ENCODE peak calls at places on chromosomes 11 and 22, in nine cellular contexts. One of them, this sample, is unnamed.

GRCh38 chr22:37925767-37926166 is 19.7 kb downstream of the MICALL1 start:
- DNase-seq in naive thymus-derived CD4-positive, alpha-beta T cell: no peak
- DNase-seq in suprapubic skin: no peak
- DNase-seq in neural progenitor cell: no peak
- DNase-seq in esophagus squamous epithelium: no peak
- DNase-seq in AG10803: no peak
- DNase-seq in CD8-positive, alpha-beta T cell: no peak
- DNase-seq in AG09309: no peak
- DNase-seq in stomach: no peak
- DNase-seq in this sample: no peak

GRCh38 chr22:33860386-33860785 is 59.9 kb downstream of the LARGE1 start:
- DNase-seq in stomach: no peak
- DNase-seq in AG09309: no peak
- DNase-seq in neural progenitor cell: no peak
- DNase-seq in naive thymus-derived CD4-positive, alpha-beta T cell: no peak
- DNase-seq in AG10803: no peak
- DNase-seq in esophagus squamous epithelium: no peak
- DNase-seq in suprapubic skin: no peak
- DNase-seq in CD8-positive, alpha-beta T cell: no peak
- DNase-seq in this sample: no peak

GRCh38 chr11:119622454-119623143 is 106.4 kb downstream of the NECTIN1 start:
- DNase-seq in stomach: no peak
- DNase-seq in AG10803: no peak
- DNase-seq in suprapubic skin: no peak
- DNase-seq in esophagus squamous epithelium: no peak
- DNase-seq in CD8-positive, alpha-beta T cell: no peak
- DNase-seq in AG09309: no peak
- DNase-seq in neural progenitor cell: peak
- DNase-seq in naive thymus-derived CD4-positive, alpha-beta T cell: no peak
- DNase-seq in this sample: no peak

GRCh38 chr11:117875397-117876048 is 935 bp downstream of the FXYD6 start:
- DNase-seq in CD8-positive, alpha-beta T cell: peak
- DNase-seq in suprapubic skin: no peak
- DNase-seq in naive thymus-derived CD4-positive, alpha-beta T cell: peak
- DNase-seq in esophagus squamous epithelium: no peak
- DNase-seq in AG09309: no peak
- DNase-seq in AG10803: no peak
- DNase-seq in neural progenitor cell: peak
- DNase-seq in stomach: no peak
- DNase-seq in this sample: no peak

GRCh38 chr11:133522344-133522743 is 10.0 kb downstream of the OPCML start:
- DNase-seq in AG10803: no peak
- DNase-seq in neural progenitor cell: no peak
- DNase-seq in stomach: no peak
- DNase-seq in esophagus squamous epithelium: no peak
- DNase-seq in CD8-positive, alpha-beta T cell: no peak
- DNase-seq in AG09309: no peak
- DNase-seq in suprapubic skin: no peak
- DNase-seq in naive thymus-derived CD4-positive, alpha-beta T cell: no peak
- DNase-seq in this sample: no peak

GRCh38 chr22:20530368-20531153 is 23.2 kb downstream of the MED15 start:
- DNase-seq in suprapubic skin: no peak
- DNase-seq in naive thymus-derived CD4-positive, alpha-beta T cell: no peak
- DNase-seq in stomach: no peak
- DNase-seq in AG09309: no peak
- DNase-seq in CD8-positive, alpha-beta T cell: no peak
- DNase-seq in esophagus squamous epithelium: no peak
- DNase-seq in neural progenitor cell: no peak
- DNase-seq in AG10803: peak
- DNase-seq in this sample: no peak

GRCh38 chr11:61797263-61797944 is 4.7 kb downstream of the FEN1 start:
- DNase-seq in neural progenitor cell: peak
- DNase-seq in esophagus squamous epithelium: no peak
- DNase-seq in stomach: peak
- DNase-seq in CD8-positive, alpha-beta T cell: peak
- DNase-seq in naive thymus-derived CD4-positive, alpha-beta T cell: peak
- DNase-seq in suprapubic skin: no peak
- DNase-seq in AG10803: peak
- DNase-seq in AG09309: peak
- DNase-seq in this sample: peak

GRCh38 chr11:117815262-117815803 is 9.2 kb downstream of the FXYD2 start:
- DNase-seq in naive thymus-derived CD4-positive, alpha-beta T cell: peak
- DNase-seq in AG09309: no peak
- DNase-seq in CD8-positive, alpha-beta T cell: peak
- DNase-seq in esophagus squamous epithelium: peak
- DNase-seq in neural progenitor cell: no peak
- DNase-seq in AG10803: no peak
- DNase-seq in suprapubic skin: no peak
- DNase-seq in stomach: no peak
- DNase-seq in this sample: no peak

GRCh38 chr11:106420048-106420665 is 342.7 kb downstream of the AASDHPPT start:
- DNase-seq in AG10803: no peak
- DNase-seq in esophagus squamous epithelium: no peak
- DNase-seq in AG09309: no peak
- DNase-seq in naive thymus-derived CD4-positive, alpha-beta T cell: no peak
- DNase-seq in CD8-positive, alpha-beta T cell: no peak
- DNase-seq in stomach: no peak
- DNase-seq in suprapubic skin: no peak
- DNase-seq in neural progenitor cell: no peak
- DNase-seq in this sample: no peak

GRCh38 chr11:111097191-111097590 is 148.3 kb upstream of the POU2AF2 start:
- DNase-seq in naive thymus-derived CD4-positive, alpha-beta T cell: no peak
- DNase-seq in AG10803: peak
- DNase-seq in neural progenitor cell: peak
- DNase-seq in esophagus squamous epithelium: no peak
- DNase-seq in CD8-positive, alpha-beta T cell: no peak
- DNase-seq in suprapubic skin: no peak
- DNase-seq in stomach: peak
- DNase-seq in AG09309: no peak
- DNase-seq in this sample: peak
- H3K4me3 ChIP-seq in naive thymus-derived CD4-positive, alpha-beta T cell: no peak
- H3K4me3 ChIP-seq in AG10803: peak
- H3K4me3 ChIP-seq in neural progenitor cell: no peak
- H3K4me3 ChIP-seq in esophagus squamous epithelium: peak
- H3K4me3 ChIP-seq in CD8-positive, alpha-beta T cell: no peak
- H3K4me3 ChIP-seq in suprapubic skin: peak
- H3K4me3 ChIP-seq in stomach: peak
- H3K4me3 ChIP-seq in AG09309: no peak
- H3K4me3 ChIP-seq in this sample: peak

DNA sequence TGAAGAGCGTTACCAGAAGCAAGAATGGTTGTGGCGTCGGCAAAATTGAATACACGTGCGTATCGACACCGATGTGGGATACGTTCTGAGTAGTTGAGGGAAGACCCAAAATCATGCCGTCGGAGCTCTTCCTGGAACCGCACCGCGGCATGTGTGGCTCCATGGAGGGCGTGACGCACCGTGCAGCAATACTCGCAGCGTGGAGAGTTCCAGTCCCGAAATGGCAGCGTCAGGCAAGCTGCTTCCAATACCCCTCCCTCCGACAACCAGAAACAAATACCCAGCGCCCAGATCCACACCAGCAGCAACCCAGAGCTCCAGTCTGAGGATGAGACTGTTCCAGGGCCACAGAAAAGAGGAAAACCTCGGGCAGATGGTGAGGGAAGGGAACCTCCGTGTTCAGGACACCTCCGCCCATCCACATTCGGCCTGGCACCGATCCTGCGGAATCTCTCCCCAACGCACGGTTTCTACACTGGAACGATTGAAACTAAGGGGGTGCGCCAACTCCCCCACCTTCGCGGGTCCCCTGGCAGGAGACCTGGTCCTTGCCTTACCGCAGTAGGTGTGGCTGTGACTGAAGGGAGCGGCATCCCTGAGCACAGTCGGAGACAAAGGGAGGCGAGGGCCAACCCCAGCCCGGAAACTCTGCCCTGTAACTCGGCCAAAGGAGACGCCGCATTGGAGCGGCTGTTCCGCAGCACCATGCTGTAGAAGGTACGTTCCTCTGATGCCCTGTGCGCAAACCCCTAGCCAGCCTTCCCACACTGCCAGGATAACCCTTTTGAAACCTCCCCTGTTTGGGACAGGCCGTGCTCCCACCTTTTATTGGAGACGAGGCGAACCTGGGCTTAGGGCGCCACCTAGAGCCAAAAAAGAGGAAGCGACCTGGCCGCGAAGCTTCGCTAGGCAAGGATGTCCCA is 28.3 kb downstream of the DBX1 start:
- DNase-seq in CD8-positive, alpha-beta T cell: peak
- DNase-seq in neural progenitor cell: peak
- DNase-seq in AG10803: peak
- DNase-seq in AG09309: no peak
- DNase-seq in suprapubic skin: peak
- DNase-seq in naive thymus-derived CD4-positive, alpha-beta T cell: no peak
- DNase-seq in stomach: peak
- DNase-seq in esophagus squamous epithelium: no peak
- DNase-seq in this sample: peak
- H3K4me3 ChIP-seq in CD8-positive, alpha-beta T cell: peak
- H3K4me3 ChIP-seq in neural progenitor cell: peak
- H3K4me3 ChIP-seq in AG10803: peak
- H3K4me3 ChIP-seq in AG09309: peak
- H3K4me3 ChIP-seq in suprapubic skin: peak
- H3K4me3 ChIP-seq in naive thymus-derived CD4-positive, alpha-beta T cell: peak
- H3K4me3 ChIP-seq in stomach: peak
- H3K4me3 ChIP-seq in esophagus squamous epithelium: peak
- H3K4me3 ChIP-seq in this sample: peak

DNA sequence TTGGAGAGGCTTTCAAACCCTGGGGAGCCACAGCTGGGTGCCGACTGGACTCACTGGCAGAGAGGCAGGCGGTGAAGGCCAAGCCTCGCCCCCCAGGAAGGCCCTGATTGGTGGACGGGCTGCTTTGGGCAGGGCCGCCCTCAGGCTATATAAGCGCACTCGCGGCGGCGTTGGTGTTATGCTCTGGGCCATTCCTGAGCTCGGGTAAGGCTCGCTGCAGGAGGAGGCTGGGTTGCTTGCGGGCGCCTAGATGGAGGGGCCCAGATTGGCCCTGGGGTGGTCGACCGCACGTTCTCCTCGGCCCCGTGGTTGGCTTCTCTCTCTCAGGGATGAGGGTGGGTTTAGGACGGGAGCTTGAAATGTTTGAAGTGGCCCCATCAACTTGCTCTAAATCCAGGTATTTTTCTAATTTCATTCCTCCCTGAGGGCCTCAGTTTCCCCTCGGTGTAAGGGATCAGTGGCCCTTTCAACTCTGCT is at the start of gene SPDYC:
- DNase-seq in neural progenitor cell: no peak
- DNase-seq in CD8-positive, alpha-beta T cell: no peak
- DNase-seq in esophagus squamous epithelium: no peak
- DNase-seq in AG10803: no peak
- DNase-seq in stomach: no peak
- DNase-seq in naive thymus-derived CD4-positive, alpha-beta T cell: no peak
- DNase-seq in AG09309: no peak
- DNase-seq in suprapubic skin: no peak
- DNase-seq in this sample: no peak
- H3K4me3 ChIP-seq in neural progenitor cell: no peak
- H3K4me3 ChIP-seq in CD8-positive, alpha-beta T cell: no peak
- H3K4me3 ChIP-seq in esophagus squamous epithelium: no peak
- H3K4me3 ChIP-seq in AG10803: no peak
- H3K4me3 ChIP-seq in stomach: no peak
- H3K4me3 ChIP-seq in naive thymus-derived CD4-positive, alpha-beta T cell: no peak
- H3K4me3 ChIP-seq in AG09309: no peak
- H3K4me3 ChIP-seq in suprapubic skin: no peak
- H3K4me3 ChIP-seq in this sample: no peak

GRCh38 chr11:72753341-72754148 is 1.3 kb upstream of the ARAP1 start:
- DNase-seq in AG10803: no peak
- DNase-seq in naive thymus-derived CD4-positive, alpha-beta T cell: no peak
- DNase-seq in CD8-positive, alpha-beta T cell: no peak
- DNase-seq in stomach: no peak
- DNase-seq in suprapubic skin: no peak
- DNase-seq in esophagus squamous epithelium: no peak
- DNase-seq in AG09309: no peak
- DNase-seq in neural progenitor cell: no peak
- DNase-seq in this sample: no peak
- H3K4me3 ChIP-seq in AG10803: no peak
- H3K4me3 ChIP-seq in naive thymus-derived CD4-positive, alpha-beta T cell: peak
- H3K4me3 ChIP-seq in CD8-positive, alpha-beta T cell: no peak
- H3K4me3 ChIP-seq in stomach: no peak
- H3K4me3 ChIP-seq in suprapubic skin: no peak
- H3K4me3 ChIP-seq in esophagus squamous epithelium: no peak
- H3K4me3 ChIP-seq in AG09309: no peak
- H3K4me3 ChIP-seq in neural progenitor cell: no peak
- H3K4me3 ChIP-seq in this sample: no peak

GRCh38 chr22:17086750-17087149 is 1.9 kb downstream of the IL17RA start:
- DNase-seq in stomach: no peak
- DNase-seq in suprapubic skin: peak
- DNase-seq in naive thymus-derived CD4-positive, alpha-beta T cell: peak
- DNase-seq in neural progenitor cell: no peak
- DNase-seq in AG09309: no peak
- DNase-seq in esophagus squamous epithelium: no peak
- DNase-seq in AG10803: no peak
- DNase-seq in CD8-positive, alpha-beta T cell: peak
- DNase-seq in this sample: no peak

GRCh38 chr22:17084554-17085276 is at the start of gene IL17RA:
- DNase-seq in AG09309: peak
- DNase-seq in naive thymus-derived CD4-positive, alpha-beta T cell: peak
- DNase-seq in neural progenitor cell: peak
- DNase-seq in CD8-positive, alpha-beta T cell: peak
- DNase-seq in AG10803: peak
- DNase-seq in esophagus squamous epithelium: peak
- DNase-seq in suprapubic skin: peak
- DNase-seq in stomach: peak
- DNase-seq in this sample: peak

GRCh38 chr22:17087176-17088131 is 2.7 kb downstream of the IL17RA start:
- DNase-seq in suprapubic skin: peak
- DNase-seq in naive thymus-derived CD4-positive, alpha-beta T cell: peak
- DNase-seq in CD8-positive, alpha-beta T cell: peak
- DNase-seq in stomach: no peak
- DNase-seq in AG09309: peak
- DNase-seq in neural progenitor cell: no peak
- DNase-seq in esophagus squamous epithelium: no peak
- DNase-seq in AG10803: peak
- DNase-seq in this sample: no peak

GRCh38 chr22:17085277-17086091 is 684 bp downstream of the IL17RA start:
- DNase-seq in suprapubic skin: peak
- DNase-seq in naive thymus-derived CD4-positive, alpha-beta T cell: peak
- DNase-seq in AG09309: no peak
- DNase-seq in neural progenitor cell: peak
- DNase-seq in CD8-positive, alpha-beta T cell: peak
- DNase-seq in esophagus squamous epithelium: no peak
- DNase-seq in stomach: peak
- DNase-seq in AG10803: no peak
- DNase-seq in this sample: peak

GRCh38 chr22:17086301-17086700 is 1.5 kb downstream of the IL17RA start:
- DNase-seq in stomach: no peak
- DNase-seq in naive thymus-derived CD4-positive, alpha-beta T cell: peak
- DNase-seq in CD8-positive, alpha-beta T cell: no peak
- DNase-seq in esophagus squamous epithelium: no peak
- DNase-seq in AG10803: no peak
- DNase-seq in suprapubic skin: peak
- DNase-seq in neural progenitor cell: no peak
- DNase-seq in AG09309: no peak
- DNase-seq in this sample: peak
- H3K4me3 ChIP-seq in stomach: peak
- H3K4me3 ChIP-seq in naive thymus-derived CD4-positive, alpha-beta T cell: peak
- H3K4me3 ChIP-seq in CD8-positive, alpha-beta T cell: peak
- H3K4me3 ChIP-seq in esophagus squamous epithelium: peak
- H3K4me3 ChIP-seq in AG10803: peak
- H3K4me3 ChIP-seq in suprapubic skin: peak
- H3K4me3 ChIP-seq in neural progenitor cell: peak
- H3K4me3 ChIP-seq in AG09309: no peak
- H3K4me3 ChIP-seq in this sample: no peak